ENCODE peak calls at places on chromosomes 3 and 15, in four cellular contexts. R is ovary, G is IMR-90, Z is suprapubic skin. O is an unnamed sample.

GRCh38 chr3:128603811-128604447 is 46.7 kb downstream of the RPN1 start:
- DNase-seq in R (no peak), G (no peak), Z (no peak), O (peak)

GRCh38 chr3:4580346-4581019 is 87.3 kb downstream of the ITPR1 start:
- DNase-seq in R (peak), G (no peak), Z (no peak), O (no peak)

GRCh38 chr3:126523745-126524428 is at the start of gene CHST13:
- DNase-seq in R (peak), G (peak), Z (no peak), O (peak)

GRCh38 chr3:69086133-69086722 is 1.5 kb downstream of the ARL6IP5 start:
- DNase-seq in R (peak), G (peak), Z (peak), O (peak)

GRCh38 chr3:101890716-101891115 is 41.4 kb downstream of the NFKBIZ start:
- DNase-seq in R (no peak), G (peak), Z (no peak), O (no peak)

GRCh38 chr3:24119321-24119751 is 174.2 kb downstream of the NR1D2 start:
- DNase-seq in R (no peak), G (peak), Z (no peak), O (no peak)

GRCh38 chr3:136957751-136958288 is at the start of gene IL20RB:
- DNase-seq in R (no peak), G (peak), Z (no peak), O (no peak)

GRCh38 chr3:188554404-188554803 is 400.4 kb downstream of the LPP start:
- DNase-seq in R (no peak), G (peak), Z (no peak), O (no peak)

GRCh38 chr15:59148160-59148810 is 43.3 kb downstream of the CCNB2 start:
- DNase-seq in R (no peak), G (peak), Z (no peak), O (no peak)

GRCh38 chr3:24595801-24596200 is 101.2 kb upstream of the THRB start:
- DNase-seq in R (no peak), G (no peak), Z (no peak), O (no peak)

GRCh38 chr3:127473244-127474024 is 117.1 kb downstream of the TPRA1 start:
- DNase-seq in R (no peak), G (no peak), Z (no peak), O (no peak)

GRCh38 chr15:62474771-62475124 is 309.7 kb upstream of the C2CD4B start:
- DNase-seq in R (no peak), G (peak), Z (no peak), O (no peak)

GRCh38 chr15:89248584-89248983 is 4.8 kb downstream of the FANCI start:
- DNase-seq in R (no peak), G (no peak), Z (no peak), O (no peak)

GRCh38 chr3:36521007-36521379 is 140.7 kb downstream of the STAC start:
- DNase-seq in R (no peak), G (no peak), Z (no peak), O (no peak)

GRCh38 chr15:33242669-33243191 is 48.2 kb upstream of the FMN1 start:
- DNase-seq in R (no peak), G (no peak), Z (no peak), O (peak)

GRCh38 chr3:107734317-107734716 is 211.6 kb downstream of the BBX start:
- DNase-seq in R (no peak), G (no peak), Z (no peak), O (no peak)

GRCh38 chr3:126748701-126749546 is 44.9 kb downstream of the CHCHD6 start:
- DNase-seq in R (no peak), G (no peak), Z (peak), O (no peak)

GRCh38 chr3:38127611-38128302 is 9.2 kb downstream of the ACAA1 start:
- DNase-seq in R (no peak), G (no peak), Z (peak), O (no peak)

GRCh38 chr3:9553949-9554513 is 409 bp upstream of the LHFPL4 start:
- DNase-seq in R (no peak), G (no peak), Z (no peak), O (no peak)

GRCh38 chr15:90349072-90349471 is 3.0 kb upstream of the ZNF774 start:
- DNase-seq in R (no peak), G (no peak), Z (no peak), O (no peak)

DNA sequence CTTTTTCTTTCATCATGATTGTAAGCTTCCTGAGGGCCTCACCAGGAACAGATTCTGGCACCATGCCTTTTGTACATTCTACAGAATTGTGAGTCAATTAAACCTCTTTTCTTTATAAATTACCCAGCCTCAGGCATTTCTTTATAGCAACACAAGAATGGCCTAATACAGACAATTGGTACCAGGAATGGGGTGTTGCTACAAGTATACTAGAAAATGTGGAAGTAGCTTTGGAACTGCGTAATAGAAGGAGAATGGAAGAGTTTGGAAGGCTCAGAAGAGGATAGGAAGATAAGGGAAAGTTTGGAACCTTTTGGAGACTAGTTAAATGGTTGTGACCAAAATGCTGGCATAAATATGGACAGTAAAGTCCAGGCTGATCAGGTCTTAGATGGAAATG is 108.9 kb upstream of the PLSCR4 start:
- DNase-seq in R (no peak), G (no peak), Z (no peak), O (no peak)
- TF ChIP-seq POLR2A in R (no peak), G (no peak), Z (no peak), O (no peak)

GRCh38 chr3:58351920-58352319 is 19.2 kb downstream of the PXK start:
- DNase-seq in R (no peak), G (no peak), Z (no peak), O (no peak)
- TF ChIP-seq POLR2A in R (no peak), G (no peak), Z (no peak), O (no peak)

GRCh38 chr3:186930639-186931486 is 537 bp downstream of the ST6GAL1 start:
- DNase-seq in R (peak), G (peak), Z (no peak), O (peak)
- TF ChIP-seq POLR2A in R (no peak), G (no peak), Z (no peak), O (no peak)

DNA sequence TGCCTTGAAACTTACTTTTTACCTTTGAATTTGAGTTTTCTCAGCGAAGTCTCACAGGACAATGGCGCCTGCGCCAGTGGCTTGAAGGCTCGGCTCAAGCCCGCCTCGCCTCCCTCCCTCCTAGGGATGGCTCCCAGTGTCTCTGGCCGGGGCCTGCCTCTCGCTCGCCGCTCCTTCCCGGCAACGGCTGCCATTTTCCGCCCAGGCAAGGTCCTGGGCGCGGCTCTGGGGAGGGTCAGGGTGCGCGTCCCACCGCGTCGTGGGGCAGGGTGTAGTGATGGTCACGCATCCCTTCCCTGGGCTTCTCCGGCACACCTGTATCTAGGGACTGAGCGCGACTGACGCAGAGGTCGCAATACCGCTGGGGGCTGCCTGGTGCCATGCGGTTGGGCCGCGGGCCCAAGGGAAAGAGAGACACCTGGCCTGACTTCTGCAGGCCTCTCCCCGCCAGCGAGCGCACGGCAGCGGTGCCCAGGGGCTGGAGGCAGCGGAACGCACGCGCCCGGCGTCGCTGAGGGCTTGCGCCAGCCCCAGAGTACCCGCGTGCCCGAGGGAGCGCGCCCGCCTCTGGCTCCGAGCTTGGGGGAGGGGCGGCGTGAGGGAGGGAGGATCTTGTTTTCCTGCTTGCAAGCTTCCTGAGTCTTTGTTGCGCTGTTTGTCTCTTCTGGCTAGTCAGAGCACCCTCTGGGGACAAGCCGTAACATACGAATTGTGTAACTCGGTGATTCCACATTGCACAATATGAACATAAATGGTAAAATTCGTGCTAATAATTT is 20.7 kb upstream of the FEM1B start:
- DNase-seq in R (peak), G (peak), Z (peak), O (peak)
- TF ChIP-seq POLR2A in R (peak), G (no peak), Z (peak), O (peak)

GRCh38 chr3:184185461-184186183 is 377 bp upstream of the ABCF3 start:
- DNase-seq in R (peak), G (peak), Z (peak), O (peak)
- TF ChIP-seq POLR2A in R (no peak), G (peak), Z (no peak), O (peak)

GRCh38 chr15:101528108-101528916 is 38.8 kb upstream of the PCSK6 start:
- DNase-seq in R (peak), G (no peak), Z (no peak), O (no peak)
- TF ChIP-seq POLR2A in R (no peak), G (no peak), Z (no peak), O (no peak)

GRCh38 chr15:71194286-71194685 is 79.0 kb downstream of the THSD4 start:
- DNase-seq in R (no peak), G (no peak), Z (peak), O (no peak)

GRCh38 chr15:71197620-71198019 is 82.3 kb downstream of the THSD4 start:
- DNase-seq in R (no peak), G (no peak), Z (peak), O (no peak)

GRCh38 chr15:71191296-71191695 is 76.0 kb downstream of the THSD4 start:
- DNase-seq in R (no peak), G (no peak), Z (no peak), O (no peak)

GRCh38 chr15:71198846-71199245 is 83.6 kb downstream of the THSD4 start:
- DNase-seq in R (no peak), G (peak), Z (no peak), O (no peak)

DNA sequence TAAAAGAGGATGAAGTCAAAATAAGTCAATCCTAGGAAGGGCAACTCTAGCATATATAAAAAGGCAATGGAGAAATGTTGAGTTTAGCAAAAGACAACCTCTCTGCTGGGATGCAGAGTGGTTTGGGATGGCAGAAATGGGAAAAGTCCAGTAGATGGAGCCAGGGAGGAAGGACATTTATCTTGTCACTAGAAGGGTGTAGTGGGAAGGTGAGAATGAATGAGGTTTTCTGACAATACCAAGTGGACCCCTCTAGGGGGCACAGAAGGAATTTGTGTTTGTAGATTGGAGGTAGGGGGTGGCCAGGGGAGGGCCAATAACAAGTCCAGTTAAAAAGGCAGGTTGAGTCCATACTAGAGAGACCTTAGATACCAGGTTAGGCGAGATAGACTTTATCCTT is 80.0 kb downstream of the THSD4 start:
- DNase-seq in R (no peak), G (no peak), Z (no peak), O (no peak)
- TF ChIP-seq POLR2A in R (no peak), G (no peak), Z (no peak), O (no peak)

O was measured in erythroblast.